ENCODE peak calls at places on chromosome 19, in four cellular contexts. One of them, this sample, is unnamed.

GRCh38 chr19:44212865-44213346 is 574 bp downstream of the ZNF227 start:
- DNase-seq in GM12878: no peak
- DNase-seq in H1: no peak
- DNase-seq in HepG2: peak
- DNase-seq in this sample: no peak

GRCh38 chr19:46306501-46306900 is 9.7 kb downstream of the HIF3A start:
- DNase-seq in HepG2: no peak
- DNase-seq in GM12878: no peak
- DNase-seq in H1: no peak
- DNase-seq in this sample: no peak

GRCh38 chr19:8561071-8561764 is 16.0 kb downstream of the MYO1F start:
- DNase-seq in HepG2: no peak
- DNase-seq in GM12878: no peak
- DNase-seq in H1: no peak
- DNase-seq in this sample: peak

GRCh38 chr19:49210108-49210900 is 52.7 kb downstream of the TRPM4 start:
- DNase-seq in GM12878: no peak
- DNase-seq in H1: peak
- DNase-seq in HepG2: no peak
- DNase-seq in this sample: peak

GRCh38 chr19:11887618-11888531 is at the start of gene ZNF69:
- DNase-seq in H1: peak
- DNase-seq in HepG2: peak
- DNase-seq in GM12878: no peak
- DNase-seq in this sample: peak

GRCh38 chr19:55611300-55611982 is 6.0 kb downstream of the ZNF865 start:
- DNase-seq in HepG2: no peak
- DNase-seq in GM12878: no peak
- DNase-seq in H1: no peak
- DNase-seq in this sample: no peak

GRCh38 chr19:29836409-29836825 is 24.6 kb downstream of the CCNE1 start:
- DNase-seq in GM12878: peak
- DNase-seq in H1: no peak
- DNase-seq in HepG2: no peak
- DNase-seq in this sample: no peak

GRCh38 chr19:9178901-9179300 is at the start of gene OR7D2:
- DNase-seq in H1: no peak
- DNase-seq in HepG2: no peak
- DNase-seq in GM12878: no peak
- DNase-seq in this sample: no peak

GRCh38 chr19:18379803-18380747 is 5.9 kb upstream of the GDF15 start:
- DNase-seq in H1: no peak
- DNase-seq in GM12878: no peak
- DNase-seq in HepG2: peak
- DNase-seq in this sample: no peak

GRCh38 chr19:21908066-21908465 is 72.1 kb upstream of the ZNF43 start:
- DNase-seq in H1: no peak
- DNase-seq in HepG2: no peak
- DNase-seq in GM12878: no peak
- DNase-seq in this sample: no peak

GRCh38 chr19:52170304-52170703 is 1.1 kb downstream of the ZNF836 start:
- DNase-seq in HepG2: no peak
- DNase-seq in GM12878: no peak
- DNase-seq in H1: no peak
- DNase-seq in this sample: no peak

GRCh38 chr19:11234486-11235075 is 4.8 kb upstream of the ANGPTL8 start:
- DNase-seq in H1: no peak
- DNase-seq in HepG2: peak
- DNase-seq in GM12878: no peak
- DNase-seq in this sample: no peak

GRCh38 chr19:6737873-6738725 is 719 bp upstream of the GPR108 start:
- DNase-seq in H1: no peak
- DNase-seq in HepG2: peak
- DNase-seq in GM12878: no peak
- DNase-seq in this sample: no peak

GRCh38 chr19:6736917-6737283 is 480 bp downstream of the GPR108 start:
- DNase-seq in HepG2: no peak
- DNase-seq in GM12878: no peak
- DNase-seq in H1: no peak
- DNase-seq in this sample: no peak

GRCh38 chr19:6738726-6739389 is 622 bp upstream of the TRIP10 start:
- DNase-seq in H1: no peak
- DNase-seq in GM12878: no peak
- DNase-seq in HepG2: no peak
- DNase-seq in this sample: no peak

GRCh38 chr19:6736169-6736916 is 1.0 kb downstream of the GPR108 start:
- DNase-seq in GM12878: peak
- DNase-seq in HepG2: peak
- DNase-seq in H1: no peak
- DNase-seq in this sample: peak

GRCh38 chr19:6737284-6737872 is at the start of gene GPR108:
- DNase-seq in H1: peak
- DNase-seq in GM12878: peak
- DNase-seq in HepG2: peak
- DNase-seq in this sample: peak
- TF ChIP-seq YY1 in H1: no peak
- TF ChIP-seq YY1 in GM12878: no peak
- TF ChIP-seq YY1 in HepG2: peak
- TF ChIP-seq YY1 in this sample: no peak

GRCh38 chr19:41584260-41584810 is 8.4 kb downstream of the CEACAM21 start:
- DNase-seq in HepG2: no peak
- DNase-seq in H1: no peak
- DNase-seq in GM12878: no peak
- DNase-seq in this sample: no peak

GRCh38 chr19:41586064-41586463 is 10.1 kb downstream of the CEACAM21 start:
- DNase-seq in H1: no peak
- DNase-seq in GM12878: no peak
- DNase-seq in HepG2: no peak
- DNase-seq in this sample: no peak

GRCh38 chr19:41587838-41588210 is 11.9 kb downstream of the CEACAM21 start:
- DNase-seq in GM12878: no peak
- DNase-seq in HepG2: no peak
- DNase-seq in H1: no peak
- DNase-seq in this sample: no peak

GRCh38 chr19:41587101-41587837 is 11.3 kb downstream of the CEACAM21 start:
- DNase-seq in H1: no peak
- DNase-seq in HepG2: no peak
- DNase-seq in GM12878: no peak
- DNase-seq in this sample: no peak

DNA sequence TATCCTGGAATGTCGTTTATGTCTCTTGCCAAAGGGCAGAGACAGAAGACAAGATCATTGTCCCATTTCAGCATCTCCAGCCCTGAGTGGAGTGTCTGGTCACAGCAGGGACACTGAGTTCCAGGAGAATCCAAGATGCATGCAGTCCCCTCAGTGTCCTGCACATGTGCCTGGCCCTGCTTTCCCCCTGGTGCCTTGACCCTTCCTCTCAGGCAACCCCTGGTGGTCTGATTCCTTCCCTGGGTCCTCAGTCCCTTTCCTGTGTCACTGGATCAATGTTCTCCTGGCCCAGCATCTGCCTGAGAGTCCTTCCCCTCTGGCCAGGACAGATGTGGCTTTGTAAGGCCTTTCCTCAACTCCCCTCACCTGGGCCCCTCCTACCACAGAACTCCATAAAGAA is 9.0 kb downstream of the CEACAM21 start:
- DNase-seq in HepG2: no peak
- DNase-seq in H1: no peak
- DNase-seq in GM12878: no peak
- DNase-seq in this sample: no peak
- TF ChIP-seq SUZ12 in HepG2: no peak
- TF ChIP-seq SUZ12 in H1: no peak
- TF ChIP-seq SUZ12 in GM12878: no peak
- TF ChIP-seq SUZ12 in this sample: no peak

GRCh38 chr19:4908311-4908710 is 990 bp upstream of the UHRF1 start:
- DNase-seq in HepG2: peak
- DNase-seq in H1: no peak
- DNase-seq in GM12878: no peak
- DNase-seq in this sample: no peak
- H3K9ac ChIP-seq in HepG2: peak
- H3K9ac ChIP-seq in H1: no peak
- H3K9ac ChIP-seq in GM12878: no peak
- H3K9ac ChIP-seq in this sample: peak

DNA sequence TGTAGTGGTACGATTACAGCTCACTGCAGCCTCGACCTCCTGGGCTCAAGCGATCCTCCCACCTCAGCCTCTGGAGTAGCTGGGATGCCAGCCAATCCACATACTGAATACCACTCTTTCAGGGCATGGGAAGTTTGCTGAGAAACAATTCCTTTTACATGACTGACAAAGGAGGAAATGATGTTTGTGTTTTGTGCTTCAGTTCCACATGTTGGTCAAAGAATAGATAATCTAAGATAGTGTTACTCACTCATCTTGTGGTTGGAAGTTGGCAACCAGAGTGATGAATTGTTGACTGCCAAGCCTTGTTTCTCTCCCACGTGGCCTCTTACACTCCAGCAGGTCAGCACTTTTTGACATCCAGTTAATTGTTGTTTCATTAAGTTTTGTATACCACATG is 7.6 kb downstream of the MBD3L2B start:
- DNase-seq in HepG2: no peak
- DNase-seq in H1: no peak
- DNase-seq in GM12878: peak
- DNase-seq in this sample: no peak
- TF ChIP-seq YY1 in HepG2: no peak
- TF ChIP-seq YY1 in H1: no peak
- TF ChIP-seq YY1 in GM12878: no peak
- TF ChIP-seq YY1 in this sample: no peak